ENCODE peak calls at places on chromosomes 5 and 9, in nine cellular contexts. M is stimulated activated CD4-positive, alpha-beta T cell treated with anti-CD3 and anti-CD28 coated beads, Interleukin-12 subunit alpha, Interleukin-12 subunit beta, amount 100 ng/mL, for 24 hours; Y is HCEC 1CT; P is Right ventricle myocardium superior; S is OCI-LY7; T is activated naive CD8-positive, alpha-beta T cell treated with anti-CD3 and anti-CD28 coated beads for 36 hours; H is germinal center; B is effector memory CD8-positive, alpha-beta T cell; L is AG09319. A is an unnamed sample.
A peak's percentile ranks its signal among the peaks of the same experiment; 100 is the strongest.

GRCh38 chr9:135288941-135289534 is 190.5 kb upstream of the PPP1R26 start:
- DNase-seq in M (no peak), Y (no peak), P (no peak), S (no peak), T (no peak), H (no peak), B (no peak), L (no peak), A (no peak)

GRCh38 chr5:113223831-113224604 is 210.8 kb downstream of the TSSK1B start:
- DNase-seq in M (no peak), Y (no peak), P (no peak), S (no peak), T (no peak), H (no peak), B (no peak), L (no peak), A (no peak)

GRCh38 chr9:21995652-21996275 is 1.2 kb downstream of the CDKN2B-AS1 start:
- DNase-seq in M (no peak), Y (peak; percentile 43), P (peak; percentile 66), S (peak; percentile 71), T (no peak), H (no peak), B (peak; percentile 18), L (no peak), A (peak; percentile 77)

GRCh38 chr5:134489227-134489944 is 36.1 kb upstream of the JADE2 start:
- DNase-seq in M (no peak), Y (no peak), P (no peak), S (no peak), T (no peak), H (no peak), B (no peak), L (no peak), A (peak; percentile 9)

GRCh38 chr5:100479079-100479688 is 56.0 kb upstream of the FAM174A start:
- DNase-seq in M (no peak), Y (peak; percentile 28), P (no peak), S (peak; percentile 33), T (no peak), H (no peak), B (no peak), L (no peak), A (no peak)

GRCh38 chr5:74326571-74327338 is 313.8 kb downstream of the ENC1 start:
- DNase-seq in M (peak; percentile 64), Y (peak; percentile 84), P (no peak), S (peak; percentile 28), T (peak; percentile 73), H (no peak), B (peak; percentile 53), L (peak; percentile 11), A (no peak)

GRCh38 chr9:130110166-130110565 is 56.5 kb downstream of the GPR107 start:
- DNase-seq in M (no peak), Y (no peak), P (no peak), S (no peak), T (no peak), H (no peak), B (no peak), L (no peak), A (no peak)

GRCh38 chr5:127229185-127229889 is 61.3 kb upstream of the MEGF10 start:
- DNase-seq in M (peak; percentile 35), Y (no peak), P (peak; percentile 76), S (no peak), T (peak; percentile 59), H (peak; percentile 73), B (peak; percentile 23), L (no peak), A (peak; percentile 86)

GRCh38 chr9:89073397-89073796 is 82.1 kb downstream of the S1PR3 start:
- DNase-seq in M (no peak), Y (no peak), P (no peak), S (no peak), T (no peak), H (no peak), B (no peak), L (no peak), A (no peak)

GRCh38 chr9:132745911-132746709 is 75.8 kb downstream of the GTF3C4 start:
- DNase-seq in M (no peak), Y (no peak), P (no peak), S (no peak), T (no peak), H (no peak), B (no peak), L (no peak), A (peak; percentile 41)

GRCh38 chr5:138065102-138065501 is 18.7 kb upstream of the WNT8A start:
- DNase-seq in M (no peak), Y (no peak), P (no peak), S (no peak), T (peak; percentile 8), H (peak; percentile 16), B (no peak), L (no peak), A (no peak)

GRCh38 chr5:150180241-150181027 is 9.4 kb upstream of the SLC6A7 start:
- DNase-seq in M (no peak), Y (peak; percentile 15), P (peak; percentile 88), S (no peak), T (no peak), H (no peak), B (no peak), L (no peak), A (peak; percentile 82)

GRCh38 chr9:134984372-134985240 is 66.9 kb upstream of the FCN1 start:
- DNase-seq in M (no peak), Y (no peak), P (no peak), S (no peak), T (no peak), H (no peak), B (no peak), L (no peak), A (peak; percentile 66)

GRCh38 chr9:4090491-4090890 is 209.4 kb downstream of the GLIS3 start:
- DNase-seq in M (no peak), Y (no peak), P (no peak), S (no peak), T (no peak), H (no peak), B (no peak), L (no peak), A (no peak)

GRCh38 chr9:79812507-79813261 is 240.9 kb downstream of the TLE4 start:
- DNase-seq in M (peak; percentile 1), Y (no peak), P (no peak), S (peak; percentile 45), T (no peak), H (peak; percentile 44), B (no peak), L (no peak), A (no peak)

GRCh38 chr9:88502552-88503034 is 32.4 kb upstream of the NXNL2 start:
- DNase-seq in M (no peak), Y (no peak), P (no peak), S (no peak), T (no peak), H (no peak), B (no peak), L (no peak), A (no peak)

GRCh38 chr5:179288809-179289185 is 56.5 kb downstream of the ADAMTS2 start:
- DNase-seq in M (no peak), Y (no peak), P (peak; percentile 36), S (no peak), T (no peak), H (no peak), B (no peak), L (no peak), A (peak; percentile 40)

GRCh38 chr5:168532471-168532870 is 3.4 kb downstream of the FBLL1 start:
- DNase-seq in M (no peak), Y (no peak), P (no peak), S (no peak), T (no peak), H (no peak), B (no peak), L (no peak), A (no peak)

GRCh38 chr5:90174236-90174635 is 235.3 kb downstream of the CETN3 start:
- DNase-seq in M (no peak), Y (no peak), P (no peak), S (no peak), T (no peak), H (no peak), B (no peak), L (no peak), A (no peak)

GRCh38 chr9:70012569-70012968 is 31.1 kb upstream of the MAMDC2 start:
- DNase-seq in M (no peak), Y (no peak), P (no peak), S (no peak), T (no peak), H (no peak), B (no peak), L (no peak), A (no peak)

GRCh38 chr5:142512680-142513042 is 173.2 kb downstream of the FGF1 start:
- DNase-seq in M (no peak), Y (peak; percentile 83), P (no peak), S (no peak), T (no peak), H (no peak), B (no peak), L (no peak), A (no peak)

GRCh38 chr5:112616812-112617547 is 120.7 kb upstream of the APC start:
- DNase-seq in M (no peak), Y (no peak), P (no peak), S (no peak), T (no peak), H (no peak), B (no peak), L (no peak), A (no peak)

GRCh38 chr5:96977228-96977627 is 41.3 kb downstream of the LNPEP start:
- DNase-seq in M (no peak), Y (no peak), P (no peak), S (no peak), T (no peak), H (no peak), B (no peak), L (no peak), A (no peak)

GRCh38 chr5:156326718-156327259 is at the start of gene SGCD:
- DNase-seq in M (no peak), Y (peak; percentile 85), P (peak; percentile 80), S (no peak), T (no peak), H (no peak), B (no peak), L (peak; percentile 92), A (peak; percentile 79)

GRCh38 chr9:132135456-132135855 is 26.4 kb upstream of the NTNG2 start:
- DNase-seq in M (no peak), Y (no peak), P (no peak), S (no peak), T (no peak), H (no peak), B (no peak), L (no peak), A (no peak)

GRCh38 chr5:109947667-109948066 is 257.9 kb downstream of the MAN2A1 start:
- DNase-seq in M (no peak), Y (no peak), P (no peak), S (no peak), T (no peak), H (no peak), B (no peak), L (no peak), A (no peak)

GRCh38 chr5:84791153-84791552 is 406.5 kb upstream of the EDIL3 start:
- DNase-seq in M (no peak), Y (no peak), P (no peak), S (no peak), T (no peak), H (no peak), B (no peak), L (no peak), A (no peak)

GRCh38 chr5:83000448-83000847 is 76.7 kb downstream of the TMEM167A start:
- DNase-seq in M (no peak), Y (no peak), P (no peak), S (no peak), T (no peak), H (no peak), B (no peak), L (no peak), A (no peak)

GRCh38 chr9:26656003-26656940 is 236.3 kb downstream of the CAAP1 start:
- DNase-seq in M (no peak), Y (peak; percentile 2), P (no peak), S (peak; percentile 5), T (no peak), H (no peak), B (no peak), L (no peak), A (no peak)

A was measured in suprapubic skin.